ENCODE peak calls at places on chromosome 1, in five cellular contexts. C, J, A, N and K are unnamed samples. For H3K4me1, the result is how much of the 10 kb centered on the place peaks cover.

GRCh38 chr1:218705911-218706893 is 361.1 kb downstream of the TGFB2 start:
- DNase-seq in A (no peak), N (peak), J (no peak), C (no peak), K (no peak)

GRCh38 chr1:209647212-209647611 is 5.0 kb downstream of the LAMB3 start:
- DNase-seq in J (no peak), A (no peak), N (no peak), C (no peak), K (no peak)

GRCh38 chr1:195568389-195568788 is 1039.9 kb downstream of the KCNT2 start:
- DNase-seq in C (no peak), J (no peak), A (no peak), N (no peak), K (no peak)

GRCh38 chr1:6614019-6614952 is 755 bp downstream of the PHF13 start:
- DNase-seq in J (peak), A (peak), N (peak), C (peak), K (peak)

GRCh38 chr1:224425279-224425884 is 9.2 kb downstream of the WDR26 start:
- DNase-seq in A (no peak), C (no peak), N (no peak), J (no peak), K (no peak)

GRCh38 chr1:184060316-184060715 is 8.8 kb downstream of the TSEN15 start:
- DNase-seq in C (no peak), A (no peak), N (no peak), J (no peak), K (no peak)

GRCh38 chr1:6962956-6963915 is 178.0 kb downstream of the CAMTA1 start:
- DNase-seq in J (peak), C (peak), A (peak), N (no peak), K (peak)

GRCh38 chr1:116556289-116557006 is 14.4 kb downstream of the CD58 start:
- DNase-seq in C (peak), N (no peak), J (no peak), A (peak), K (peak)

GRCh38 chr1:14932034-14932638 is 221.4 kb upstream of the TMEM51 start:
- DNase-seq in A (no peak), N (no peak), J (no peak), C (no peak), K (no peak)

GRCh38 chr1:235697517-235697916 is 47.9 kb upstream of the GNG4 start:
- DNase-seq in N (no peak), C (no peak), J (no peak), A (no peak), K (no peak)

GRCh38 chr1:22326931-22327330 is 124.7 kb upstream of the ZBTB40 start:
- DNase-seq in J (no peak), C (no peak), A (no peak), N (no peak), K (peak)

DNA sequence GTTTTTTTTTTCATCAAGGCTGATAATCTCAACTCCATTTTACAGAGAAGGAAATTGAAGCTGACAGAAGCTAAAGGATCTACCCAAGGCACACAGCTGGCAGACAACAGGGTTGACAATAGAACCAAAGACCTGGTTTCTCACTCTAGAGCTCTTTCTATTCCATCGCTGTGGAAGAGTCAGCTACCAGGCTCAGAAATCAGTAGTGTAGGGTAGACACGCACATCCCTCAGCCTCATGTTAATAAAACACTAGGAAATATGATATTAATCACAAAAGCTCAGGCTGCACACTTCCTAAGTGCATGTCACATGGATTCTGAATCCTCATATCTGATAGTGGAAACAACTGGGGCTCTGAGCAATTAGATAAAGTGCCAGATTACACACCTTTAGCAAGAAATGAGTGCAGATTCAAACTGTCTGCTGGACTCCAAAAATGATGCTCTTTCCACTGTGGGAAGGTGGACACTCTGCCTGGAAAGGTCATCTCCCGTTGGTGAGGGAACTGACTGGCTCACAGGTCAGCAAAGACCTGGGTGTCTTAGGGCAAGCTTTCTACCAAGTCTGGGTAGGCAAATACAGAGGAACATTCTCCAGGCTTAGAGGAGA is 139.1 kb downstream of the TGFBR3 start:
- DNase-seq in J (no peak), N (no peak), A (no peak), C (no peak), K (no peak)
- H3K4me1 ChIP-seq in J (half or more), N (under half), A (under half), C (under half), K (under half)

DNA sequence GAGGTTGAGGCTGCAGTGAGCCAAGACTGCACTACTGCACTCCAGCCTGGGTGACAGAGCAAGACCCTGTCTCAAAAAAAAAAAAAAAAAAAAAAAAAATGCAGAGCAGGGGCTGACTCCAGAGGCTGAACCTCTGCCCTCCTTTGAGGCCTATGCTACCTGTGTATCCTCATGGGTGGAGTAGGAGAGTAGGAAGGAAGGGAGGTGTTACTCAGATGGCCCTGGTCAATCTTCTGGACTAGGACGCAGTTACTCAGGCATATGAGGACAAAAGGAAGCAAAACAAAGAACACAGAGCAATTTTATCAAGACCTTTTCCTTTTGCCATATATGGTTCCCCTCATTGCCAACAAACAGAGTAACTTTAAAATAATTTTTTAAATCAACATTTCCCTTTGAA is 35.2 kb downstream of the TGFBR3 start:
- DNase-seq in J (no peak), C (no peak), A (no peak), N (no peak), K (no peak)
- H3K4me1 ChIP-seq in J (half or more), C (under half), A (under half), N (under half), K (under half)

GRCh38 chr1:178918328-178918727 is 47.5 kb upstream of the ANGPTL1 start:
- DNase-seq in J (no peak), N (no peak), C (no peak), A (no peak), K (no peak)
- H3K4me1 ChIP-seq in J (under half), N (under half), C (under half), A (under half), K (under half)

GRCh38 chr1:178266619-178267066 is 172.7 kb downstream of the RASAL2 start:
- DNase-seq in C (no peak), A (no peak), N (no peak), J (no peak), K (no peak)
- H3K4me1 ChIP-seq in C (under half), A (under half), N (under half), J (under half), K (under half)

GRCh38 chr1:160419838-160420169 is 19.4 kb downstream of the VANGL2 start:
- DNase-seq in J (no peak), N (no peak), C (no peak), A (no peak), K (no peak)

GRCh38 chr1:160419150-160419837 is 18.9 kb downstream of the VANGL2 start:
- DNase-seq in C (no peak), N (no peak), A (no peak), J (no peak), K (no peak)

GRCh38 chr1:160423966-160424365 is 23.6 kb downstream of the VANGL2 start:
- DNase-seq in C (no peak), N (no peak), A (no peak), J (no peak), K (no peak)

GRCh38 chr1:160420881-160421842 is 20.8 kb downstream of the VANGL2 start:
- DNase-seq in A (no peak), C (no peak), N (no peak), J (no peak), K (no peak)

GRCh38 chr1:160421881-160422280 is 21.5 kb downstream of the VANGL2 start:
- DNase-seq in C (no peak), J (no peak), N (no peak), A (no peak), K (no peak)
- H3K4me1 ChIP-seq in C (under half), J (under half), N (under half), A (under half), K (under half)

DNA sequence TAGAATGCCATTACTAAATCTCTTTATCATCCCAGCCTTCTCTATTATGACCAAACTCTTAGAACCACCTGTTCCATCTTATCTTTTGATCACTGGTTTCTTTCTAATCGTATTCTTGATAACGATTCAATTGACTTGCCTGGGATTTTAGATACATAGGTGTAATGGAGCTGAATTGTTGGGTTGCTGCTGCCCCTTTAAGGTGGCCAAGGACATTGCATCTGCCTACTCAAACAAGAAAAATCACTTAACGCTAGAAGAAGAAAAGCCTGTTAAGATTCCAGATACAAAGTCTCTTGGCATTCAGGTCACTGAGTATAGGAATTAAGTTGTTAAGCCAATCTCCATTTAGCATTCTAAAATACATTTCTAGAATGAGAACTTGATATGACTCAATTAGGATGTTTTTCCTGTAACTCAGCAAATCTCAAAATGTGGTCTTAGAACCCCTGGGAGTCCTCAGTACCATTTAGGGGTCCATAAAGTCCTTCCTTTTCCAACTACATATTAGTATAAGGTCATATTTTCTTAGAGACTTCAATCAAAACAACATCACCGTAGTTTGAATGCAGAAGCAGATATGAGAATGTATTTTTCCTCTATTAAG is 12.4 kb downstream of the NEXN start:
- DNase-seq in A (no peak), N (peak), J (peak), C (no peak), K (no peak)
- H3K4me1 ChIP-seq in A (under half), N (under half), J (under half), C (under half), K (under half)

GRCh38 chr1:214438059-214438458 is 113.3 kb downstream of the PTPN14 start:
- DNase-seq in N (peak), C (no peak), A (no peak), J (no peak), K (no peak)

GRCh38 chr1:214440219-214440965 is 111.0 kb downstream of the PTPN14 start:
- DNase-seq in N (no peak), A (no peak), J (no peak), C (no peak), K (no peak)

GRCh38 chr1:214439352-214440119 is 111.9 kb downstream of the PTPN14 start:
- DNase-seq in J (peak), C (no peak), A (no peak), N (no peak), K (no peak)

GRCh38 chr1:214438530-214438929 is 112.9 kb downstream of the PTPN14 start:
- DNase-seq in J (no peak), N (no peak), C (no peak), A (no peak), K (no peak)

DNA sequence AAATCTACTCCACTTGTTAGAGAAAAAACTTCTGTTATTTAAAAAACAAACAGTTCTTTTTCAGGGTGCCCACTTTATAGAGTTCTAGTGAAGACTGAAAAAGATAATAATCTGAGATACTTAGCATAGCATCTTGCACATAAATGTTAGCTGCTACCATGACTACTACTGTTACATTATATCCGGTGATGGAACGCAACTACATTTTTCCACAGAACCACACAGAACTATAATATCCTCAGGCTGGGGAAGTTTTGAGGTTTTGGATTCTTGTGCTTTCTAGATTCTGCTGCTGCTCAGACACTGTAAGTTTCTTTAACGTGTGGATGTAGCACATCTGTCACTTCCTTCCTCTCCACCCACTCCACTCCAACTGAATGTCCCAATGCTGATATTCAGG is 110.3 kb downstream of the PTPN14 start:
- DNase-seq in C (no peak), J (no peak), N (no peak), A (no peak), K (no peak)
- H3K4me1 ChIP-seq in C (under half), J (under half), N (under half), A (under half), K (under half)

DNA sequence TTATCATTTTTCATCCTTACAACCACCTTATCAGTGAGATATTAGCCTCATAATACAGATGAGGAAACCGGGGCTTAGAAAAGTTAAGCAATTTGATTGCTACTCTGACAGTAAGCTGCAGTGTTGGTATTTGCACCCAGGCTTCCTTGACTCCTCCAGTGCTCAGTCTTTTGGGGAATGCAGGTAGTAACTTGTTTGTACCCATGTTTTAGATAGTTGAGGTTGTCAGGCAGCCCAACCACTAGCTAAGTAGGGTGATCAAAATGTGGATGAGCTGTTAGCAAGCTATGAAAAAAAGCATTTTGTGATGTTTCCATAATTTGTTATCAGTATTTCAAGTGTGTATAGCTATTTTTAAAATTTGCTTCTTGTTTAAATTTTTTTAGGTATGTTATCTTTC is 80.8 kb downstream of the SASS6 start:
- DNase-seq in A (no peak), C (no peak), J (no peak), N (no peak), K (no peak)
- H3K4me1 ChIP-seq in A (under half), C (under half), J (under half), N (under half), K (under half)

GRCh38 chr1:28510350-28511223 is 4.7 kb downstream of the RCC1 start:
- DNase-seq in N (peak), A (no peak), J (no peak), C (no peak), K (no peak)
- H3K4me1 ChIP-seq in N (under half), A (under half), J (under half), C (under half), K (under half)

DNA sequence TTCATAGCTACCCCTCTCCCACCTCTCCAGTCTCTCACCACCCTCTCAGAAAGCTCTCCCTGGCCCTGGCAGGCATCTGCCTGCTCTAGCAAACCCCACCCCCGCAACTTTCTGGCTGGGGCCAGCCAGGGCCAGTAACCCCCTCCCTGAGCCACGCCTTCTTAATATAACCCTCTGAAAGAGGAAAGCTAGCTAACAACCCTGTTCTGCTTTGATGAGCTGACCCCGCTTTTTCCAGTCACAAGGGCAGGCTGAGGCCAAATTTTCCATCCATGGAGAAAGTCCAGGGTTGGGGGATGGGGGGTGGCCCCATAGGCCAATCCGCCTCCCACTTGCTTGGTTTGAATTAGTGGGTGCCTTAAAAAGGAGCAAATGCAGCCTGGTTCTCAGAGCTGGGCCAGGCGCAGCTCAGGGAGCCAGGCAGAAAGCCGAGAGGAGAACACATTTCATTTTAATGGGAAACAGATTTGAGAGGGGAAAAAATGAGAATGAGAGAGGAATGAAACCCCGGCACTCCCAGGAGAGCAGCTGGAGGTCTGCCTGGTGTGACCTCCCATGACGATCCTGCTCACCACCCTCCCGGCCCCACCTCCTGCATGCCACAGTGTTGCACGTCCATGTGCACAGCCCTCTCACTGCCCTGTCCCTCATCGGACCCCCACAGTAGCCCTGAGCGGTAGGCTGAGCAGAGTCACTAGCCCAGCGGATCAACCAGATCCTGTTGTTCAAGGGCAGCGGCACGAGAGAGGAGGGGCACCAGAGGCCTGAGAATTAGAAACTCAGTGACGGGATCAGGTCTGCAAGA is 62.3 kb downstream of the OPTC start:
- DNase-seq in A (peak), J (peak), N (peak), C (peak), K (peak)
- H3K4me1 ChIP-seq in A (under half), J (under half), N (under half), C (under half), K (under half)